ENCODE peak calls at places on chromosomes 13 and 19, in nine cellular contexts. U is colonic mucosa, Y is mesothelial cell of epicardium, R is psoas muscle, M is HFFc6, K is LNCaP clone FGC, N is neural crest cell, P is left ventricle myocardium inferior, V is neural progenitor cell. G is an unnamed sample.
A peak's percentile ranks its signal among the peaks of the same experiment; 100 is the strongest.

GRCh38 chr13:61797397-61797796 is 381.7 kb upstream of the PCDH20 start:
- DNase-seq in U (no peak), Y (no peak), R (no peak), M (no peak), K (no peak), N (no peak), P (no peak), V (no peak), G (no peak)

GRCh38 chr19:14167013-14167593 is 30.7 kb upstream of the ASF1B start:
- DNase-seq in U (no peak), Y (no peak), R (no peak), M (no peak), K (no peak), N (no peak), P (no peak), V (no peak), G (no peak)

GRCh38 chr19:18100710-18101109 is 3.1 kb downstream of the MAST3 start:
- DNase-seq in U (no peak), Y (no peak), R (no peak), M (no peak), K (no peak), N (peak; percentile 31), P (no peak), V (peak; percentile 91), G (peak; percentile 57)

GRCh38 chr13:59472134-59472533 is 691.6 kb downstream of the DIAPH3 start:
- DNase-seq in U (no peak), Y (no peak), R (no peak), M (peak; percentile 20), K (no peak), N (no peak), P (no peak), V (no peak), G (no peak)

GRCh38 chr13:73216381-73216831 is 157.6 kb downstream of the KLF5 start:
- DNase-seq in U (no peak), Y (no peak), R (no peak), M (no peak), K (no peak), N (no peak), P (no peak), V (no peak), G (no peak)

GRCh38 chr13:100798739-100799361 is 124.3 kb upstream of the TMTC4 start:
- DNase-seq in U (no peak), Y (no peak), R (no peak), M (no peak), K (no peak), N (no peak), P (no peak), V (peak; percentile 35), G (no peak)

GRCh38 chr13:113464476-113464875 is 11.2 kb upstream of the ADPRHL1 start:
- DNase-seq in U (no peak), Y (no peak), R (no peak), M (no peak), K (no peak), N (no peak), P (no peak), V (no peak), G (no peak)

GRCh38 chr13:106623799-106624198 is 55.9 kb upstream of the ARGLU1 start:
- DNase-seq in U (no peak), Y (no peak), R (no peak), M (no peak), K (no peak), N (no peak), P (no peak), V (no peak), G (no peak)

GRCh38 chr13:30154531-30154930 is 152.8 kb downstream of the KATNAL1 start:
- DNase-seq in U (no peak), Y (no peak), R (no peak), M (no peak), K (no peak), N (no peak), P (no peak), V (no peak), G (no peak)

GRCh38 chr13:99436013-99436412 is 65.3 kb upstream of the TM9SF2 start:
- DNase-seq in U (no peak), Y (no peak), R (no peak), M (no peak), K (no peak), N (no peak), P (no peak), V (no peak), G (no peak)

GRCh38 chr19:11361037-11361770 is 6.0 kb downstream of the PLPPR2 start:
- DNase-seq in U (peak; percentile 98), Y (peak; percentile 50), R (peak; percentile 66), M (no peak), K (no peak), N (peak; percentile 85), P (no peak), V (peak; percentile 97), G (peak; percentile 99)

GRCh38 chr19:34041922-34042521 is 130.3 kb upstream of the LSM14A start:
- DNase-seq in U (peak; percentile 74), Y (peak; percentile 69), R (peak; percentile 77), M (peak; percentile 52), K (no peak), N (peak; percentile 74), P (peak; percentile 59), V (peak; percentile 78), G (peak; percentile 77)

GRCh38 chr19:16369664-16370576 is 45.3 kb downstream of the KLF2 start:
- DNase-seq in U (no peak), Y (no peak), R (peak; percentile 40), M (no peak), K (no peak), N (no peak), P (no peak), V (no peak), G (no peak)

GRCh38 chr19:2273356-2274184 is 8.4 kb downstream of the PEAK3 start:
- DNase-seq in U (peak; percentile 82), Y (peak; percentile 92), R (peak; percentile 91), M (peak; percentile 40), K (no peak), N (peak; percentile 94), P (peak; percentile 78), V (peak; percentile 95), G (peak; percentile 93)

GRCh38 chr13:59641758-59642157 is 522.0 kb downstream of the DIAPH3 start:
- DNase-seq in U (no peak), Y (no peak), R (no peak), M (no peak), K (no peak), N (no peak), P (no peak), V (no peak), G (no peak)

GRCh38 chr13:33191425-33192221 is 93.9 kb downstream of the STARD13 start:
- DNase-seq in U (no peak), Y (no peak), R (no peak), M (peak; percentile 18), K (no peak), N (no peak), P (no peak), V (no peak), G (no peak)

GRCh38 chr13:110416131-110416584 is 109.1 kb downstream of the COL4A2 start:
- DNase-seq in U (no peak), Y (no peak), R (no peak), M (no peak), K (no peak), N (no peak), P (no peak), V (no peak), G (no peak)

GRCh38 chr13:110415669-110416068 is 108.6 kb downstream of the COL4A2 start:
- DNase-seq in U (peak; percentile 19), Y (no peak), R (no peak), M (no peak), K (no peak), N (no peak), P (no peak), V (no peak), G (no peak)

GRCh38 chr13:110413311-110414040 is 106.4 kb downstream of the COL4A2 start:
- DNase-seq in U (no peak), Y (no peak), R (no peak), M (no peak), K (no peak), N (no peak), P (no peak), V (no peak), G (no peak)

GRCh38 chr13:110412132-110412912 is 105.2 kb downstream of the COL4A2 start:
- DNase-seq in U (peak; percentile 78), Y (peak; percentile 84), R (peak; percentile 91), M (peak; percentile 99), K (peak; percentile 25), N (peak; percentile 74), P (peak; percentile 85), V (peak; percentile 75), G (peak; percentile 78)

GRCh38 chr13:110414283-110414682 is 107.2 kb downstream of the COL4A2 start:
- DNase-seq in U (no peak), Y (no peak), R (no peak), M (no peak), K (no peak), N (no peak), P (no peak), V (no peak), G (no peak)
- TF ChIP-seq CTCF in U (no peak), Y (no peak), R (no peak), M (no peak), K (no peak), N (no peak), P (no peak), V (no peak), G (no peak)

GRCh38 chr19:48899781-48900476 is at the start of gene NUCB1:
- DNase-seq in U (peak; percentile 100), Y (peak; percentile 99), R (peak; percentile 99), M (peak; percentile 98), K (peak; percentile 82), N (peak; percentile 99), P (peak; percentile 99), V (peak; percentile 99), G (peak; percentile 100)
- TF ChIP-seq CTCF in U (no peak), Y (no peak), R (peak; percentile 18), M (peak; percentile 31), K (peak; percentile 17), N (peak; percentile 42), P (peak; percentile 55), V (peak; percentile 18), G (no peak)

GRCh38 chr13:19890030-19890429 is 26.6 kb upstream of the ZMYM5 start:
- DNase-seq in U (no peak), Y (no peak), R (no peak), M (no peak), K (no peak), N (no peak), P (no peak), V (no peak), G (no peak)

DNA sequence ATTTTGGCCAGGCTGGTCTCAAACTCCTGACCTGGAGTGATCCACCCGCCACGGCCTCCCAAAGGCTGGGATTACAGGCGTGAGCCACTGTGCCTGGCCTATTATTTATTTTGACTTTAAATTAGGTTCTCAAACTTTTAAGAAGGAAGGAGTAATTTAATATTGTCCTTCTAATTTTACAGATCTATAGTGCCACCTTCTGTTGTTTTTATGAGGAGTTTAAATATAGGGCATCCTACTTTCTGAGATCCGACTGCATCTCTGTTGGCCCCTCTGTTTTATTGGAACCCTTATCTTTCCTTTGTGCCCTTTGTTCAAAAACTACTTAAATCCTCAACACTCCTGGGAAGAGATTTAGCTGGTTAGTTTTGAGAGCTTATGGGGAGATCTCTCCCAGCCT is 25.4 kb upstream of the ZMYM5 start:
- DNase-seq in U (no peak), Y (no peak), R (no peak), M (peak; percentile 2), K (no peak), N (no peak), P (no peak), V (no peak), G (no peak)
- TF ChIP-seq CTCF in U (no peak), Y (no peak), R (peak; percentile 25), M (peak; percentile 55), K (no peak), N (no peak), P (peak; percentile 47), V (no peak), G (no peak)

GRCh38 chr19:43560687-43561086 is 14.6 kb downstream of the XRCC1 start:
- DNase-seq in U (no peak), Y (no peak), R (no peak), M (peak; percentile 13), K (no peak), N (no peak), P (no peak), V (no peak), G (no peak)
- TF ChIP-seq CTCF in U (no peak), Y (no peak), R (no peak), M (peak; percentile 44), K (no peak), N (no peak), P (no peak), V (no peak), G (no peak)